ENCODE peak calls at places on chromosomes 7 and 10, in four cellular contexts. C is mesendoderm, H is H9, N is H1. B is an unnamed sample.

GRCh38 chr10:53786236-53786635 is 1013.7 kb upstream of the MBL2 start:
- DNase-seq in H (peak; percentile 63), N (no peak), C (peak; percentile 59), B (no peak)

GRCh38 chr7:23696916-23697441 is 13.0 kb upstream of the STK31 start:
- DNase-seq in C (peak; percentile 96), N (peak; percentile 67), H (peak; percentile 84), B (peak; percentile 46)

GRCh38 chr10:112958275-112958995 is 8.4 kb downstream of the TCF7L2 start:
- DNase-seq in C (peak; percentile 83), H (no peak), N (no peak), B (peak; percentile 97)

GRCh38 chr7:99623091-99623693 is 6.4 kb downstream of the ZSCAN25 start:
- DNase-seq in C (no peak), H (no peak), N (no peak), B (no peak)

GRCh38 chr10:90960355-90960814 is 39.5 kb upstream of the ANKRD1 start:
- DNase-seq in N (no peak), H (no peak), C (peak; percentile 36), B (peak; percentile 89)

GRCh38 chr10:224571-224970 is 89.3 kb downstream of the ZMYND11 start:
- DNase-seq in C (no peak), N (no peak), H (no peak), B (no peak)

GRCh38 chr7:47282790-47283496 is 299.0 kb downstream of the TNS3 start:
- DNase-seq in H (no peak), C (no peak), N (no peak), B (no peak)

GRCh38 chr10:79031723-79032122 is 37.0 kb upstream of the ZMIZ1 start:
- DNase-seq in H (no peak), C (no peak), N (no peak), B (no peak)

GRCh38 chr10:29083096-29083495 is 205.8 kb upstream of the LYZL1 start:
- DNase-seq in N (no peak), C (no peak), H (no peak), B (no peak)

GRCh38 chr10:62454696-62455451 is 80.7 kb downstream of the ZNF365 start:
- DNase-seq in N (no peak), C (no peak), H (no peak), B (peak; percentile 56)

GRCh38 chr7:51340936-51341335 is 24.3 kb upstream of the COBL start:
- DNase-seq in C (no peak), H (peak; percentile 10), N (no peak), B (no peak)

GRCh38 chr10:14466256-14466655 is 135.5 kb upstream of the FRMD4A start:
- DNase-seq in H (no peak), N (no peak), C (no peak), B (peak; percentile 49)

GRCh38 chr10:119149157-119149556 is 16.4 kb downstream of the SFXN4 start:
- DNase-seq in C (no peak), N (no peak), H (no peak), B (no peak)

GRCh38 chr10:91198781-91199180 is 21.7 kb upstream of the PCGF5 start:
- DNase-seq in N (no peak), H (no peak), C (no peak), B (peak; percentile 85)

GRCh38 chr10:43046288-43046991 is 30.4 kb upstream of the RET start:
- DNase-seq in C (no peak), N (no peak), H (peak; percentile 49), B (no peak)

GRCh38 chr10:87578799-87579401 is 74.2 kb downstream of the MINPP1 start:
- DNase-seq in C (no peak), N (no peak), H (no peak), B (peak; percentile 31)

GRCh38 chr7:105911961-105912575 is 35.7 kb upstream of the ATXN7L1 start:
- DNase-seq in N (no peak), C (no peak), H (no peak), B (peak; percentile 60)

GRCh38 chr10:16116404-16117304 is 256.3 kb upstream of the MINDY3 start:
- DNase-seq in H (no peak), C (peak; percentile 62), N (peak; percentile 9), B (no peak)

DNA sequence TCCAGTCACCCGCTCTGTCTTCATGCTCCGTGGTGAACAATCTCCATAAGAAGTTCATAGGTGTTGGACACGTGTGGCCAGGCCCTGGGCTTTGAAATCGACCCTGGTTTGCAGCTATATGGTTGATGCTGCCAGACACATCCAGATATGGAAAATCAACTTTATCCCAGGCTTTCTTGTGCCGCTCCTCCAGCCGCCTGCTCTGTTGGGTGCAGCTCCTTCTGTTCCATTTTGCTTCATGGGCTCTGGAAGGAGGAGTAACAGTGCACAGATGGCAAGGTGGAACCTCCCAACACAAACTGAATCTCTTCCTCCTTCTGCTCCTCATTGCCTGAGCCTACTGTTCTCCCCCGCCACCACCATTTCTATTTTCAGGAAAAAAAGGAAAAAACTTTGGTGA is 44.7 kb downstream of the THNSL1 start:
- DNase-seq in N (no peak), C (no peak), H (no peak), B (no peak)
- H3K4ac ChIP-seq in N (no peak overlapping the region), C (no peak overlapping the region), H (no peak overlapping the region), B (no peak overlapping the region)

GRCh38 chr10:19480296-19480695 is 335.9 kb upstream of the PLXDC2 start:
- DNase-seq in N (no peak), H (no peak), C (no peak), B (peak; percentile 6)
- H4K5ac ChIP-seq in N (no peak overlapping the region), H (no peak overlapping the region), C (no peak overlapping the region), B (no peak overlapping the region)

GRCh38 chr7:117666019-117666418 is 186.2 kb downstream of the CFTR start:
- DNase-seq in H (no peak), N (no peak), C (no peak), B (peak; percentile 83)

GRCh38 chr7:117667456-117667855 is 187.6 kb downstream of the CFTR start:
- DNase-seq in N (no peak), C (no peak), H (no peak), B (peak; percentile 43)

GRCh38 chr7:117665393-117665792 is 185.6 kb downstream of the CFTR start:
- DNase-seq in H (no peak), N (no peak), C (no peak), B (peak; percentile 26)

GRCh38 chr7:117664047-117664446 is 184.2 kb downstream of the CFTR start:
- DNase-seq in N (no peak), H (no peak), C (no peak), B (no peak)

GRCh38 chr7:117666689-117667088 is 186.9 kb downstream of the CFTR start:
- DNase-seq in H (no peak), C (no peak), N (no peak), B (no peak)
- H3K4ac ChIP-seq in H (no peak overlapping the region), C (no peak overlapping the region), N (no peak overlapping the region), B (peak overlapping the region; percentile 78)

GRCh38 chr7:96637531-96637930 is 72.1 kb downstream of the SEM1 start:
- DNase-seq in N (no peak), C (no peak), H (no peak), B (no peak)
- H4K5ac ChIP-seq in N (no peak overlapping the region), C (no peak overlapping the region), H (no peak overlapping the region), B (no peak overlapping the region)

GRCh38 chr10:60800918-60801317 is 22.6 kb downstream of the CDK1 start:
- DNase-seq in N (no peak), H (no peak), C (no peak), B (no peak)

GRCh38 chr10:60799971-60800370 is 21.7 kb downstream of the CDK1 start:
- DNase-seq in N (no peak), H (no peak), C (no peak), B (no peak)

GRCh38 chr10:60806951-60807350 is 28.7 kb downstream of the CDK1 start:
- DNase-seq in N (no peak), H (no peak), C (peak; percentile 10), B (no peak)

GRCh38 chr10:60801538-60801937 is 23.3 kb downstream of the CDK1 start:
- DNase-seq in H (no peak), N (no peak), C (no peak), B (peak; percentile 54)

DNA sequence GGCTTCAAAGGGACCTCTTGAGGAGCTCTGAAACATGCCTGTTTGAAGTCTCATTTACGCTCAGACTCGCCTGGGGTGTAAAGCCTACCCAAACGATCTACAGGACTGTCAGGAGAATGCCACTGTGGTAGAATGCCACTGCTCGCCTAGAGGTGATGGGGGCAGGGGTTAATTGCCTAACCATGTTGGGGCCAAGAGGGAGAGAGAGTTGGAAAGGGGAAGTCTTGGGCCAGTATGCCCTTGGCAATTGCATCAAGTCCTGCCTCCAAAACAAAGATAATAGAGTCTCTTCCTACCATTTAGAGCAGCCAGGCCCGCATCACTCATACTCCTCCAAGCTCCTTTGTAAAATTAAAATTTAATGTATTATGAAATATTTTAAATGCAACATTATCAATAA is 25.2 kb downstream of the CDK1 start:
- DNase-seq in N (no peak), H (no peak), C (no peak), B (no peak)
- H3K4ac ChIP-seq in N (no peak overlapping the region), H (no peak overlapping the region), C (no peak overlapping the region), B (no peak overlapping the region)

B was measured in IMR-90.